ENCODE peak calls at places on chromosomes 7 and 10, in six cellular contexts. One of them, this sample, is unnamed.
A peak's percentile ranks its signal among the peaks of the same experiment; 100 is the strongest.

GRCh38 chr10:15852111-15852557 is 8.2 kb downstream of the MINDY3 start:
- DNase-seq in transverse colon: no peak
- DNase-seq in right cardiac atrium: no peak
- DNase-seq in lower leg skin: no peak
- DNase-seq in astrocyte of the spinal cord: no peak
- DNase-seq in AG04449: no peak
- DNase-seq in this sample: no peak

GRCh38 chr7:150568714-150569113 is 1.5 kb downstream of the GIMAP4 start:
- DNase-seq in transverse colon: no peak
- DNase-seq in right cardiac atrium: no peak
- DNase-seq in lower leg skin: no peak
- DNase-seq in astrocyte of the spinal cord: no peak
- DNase-seq in AG04449: no peak
- DNase-seq in this sample: no peak

GRCh38 chr10:30433286-30433778 is 652 bp upstream of the MAP3K8 start:
- DNase-seq in transverse colon: peak; percentile 84
- DNase-seq in right cardiac atrium: peak; percentile 91
- DNase-seq in lower leg skin: peak; percentile 97
- DNase-seq in astrocyte of the spinal cord: peak; percentile 64
- DNase-seq in AG04449: no peak
- DNase-seq in this sample: peak; percentile 56

GRCh38 chr7:17408245-17408903 is 109.9 kb downstream of the AHR start:
- DNase-seq in transverse colon: peak; percentile 37
- DNase-seq in right cardiac atrium: peak; percentile 28
- DNase-seq in lower leg skin: peak; percentile 88
- DNase-seq in astrocyte of the spinal cord: peak; percentile 91
- DNase-seq in AG04449: peak; percentile 28
- DNase-seq in this sample: no peak

GRCh38 chr7:138008588-138009349 is 6.9 kb upstream of the CREB3L2 start:
- DNase-seq in transverse colon: peak; percentile 24
- DNase-seq in right cardiac atrium: no peak
- DNase-seq in lower leg skin: no peak
- DNase-seq in astrocyte of the spinal cord: peak; percentile 75
- DNase-seq in AG04449: no peak
- DNase-seq in this sample: peak; percentile 49

GRCh38 chr10:129761981-129762956 is 201.8 kb downstream of the EBF3 start:
- DNase-seq in transverse colon: no peak
- DNase-seq in right cardiac atrium: no peak
- DNase-seq in lower leg skin: peak; percentile 49
- DNase-seq in astrocyte of the spinal cord: no peak
- DNase-seq in AG04449: no peak
- DNase-seq in this sample: no peak

GRCh38 chr10:85612378-85612775 is 754.2 kb downstream of the GRID1 start:
- DNase-seq in transverse colon: no peak
- DNase-seq in right cardiac atrium: no peak
- DNase-seq in lower leg skin: peak; percentile 56
- DNase-seq in astrocyte of the spinal cord: no peak
- DNase-seq in AG04449: no peak
- DNase-seq in this sample: no peak

GRCh38 chr7:12638851-12639467 is 48.5 kb upstream of the ARL4A start:
- DNase-seq in transverse colon: no peak
- DNase-seq in right cardiac atrium: no peak
- DNase-seq in lower leg skin: no peak
- DNase-seq in astrocyte of the spinal cord: peak; percentile 50
- DNase-seq in AG04449: no peak
- DNase-seq in this sample: no peak

GRCh38 chr10:132468201-132468600 is 69.4 kb upstream of the INPP5A start:
- DNase-seq in transverse colon: no peak
- DNase-seq in right cardiac atrium: no peak
- DNase-seq in lower leg skin: no peak
- DNase-seq in astrocyte of the spinal cord: no peak
- DNase-seq in AG04449: no peak
- DNase-seq in this sample: no peak

GRCh38 chr10:89118091-89118490 is 89.0 kb downstream of the CH25H start:
- DNase-seq in transverse colon: no peak
- DNase-seq in right cardiac atrium: no peak
- DNase-seq in lower leg skin: no peak
- DNase-seq in astrocyte of the spinal cord: peak; percentile 33
- DNase-seq in AG04449: peak; percentile 56
- DNase-seq in this sample: no peak

GRCh38 chr7:16212032-16212431 is 209.3 kb downstream of the CRPPA start:
- DNase-seq in transverse colon: no peak
- DNase-seq in right cardiac atrium: no peak
- DNase-seq in lower leg skin: no peak
- DNase-seq in astrocyte of the spinal cord: no peak
- DNase-seq in AG04449: no peak
- DNase-seq in this sample: no peak

GRCh38 chr7:134120405-134120804 is 6.7 kb upstream of the LRGUK start:
- DNase-seq in transverse colon: no peak
- DNase-seq in right cardiac atrium: no peak
- DNase-seq in lower leg skin: no peak
- DNase-seq in astrocyte of the spinal cord: no peak
- DNase-seq in AG04449: no peak
- DNase-seq in this sample: no peak

GRCh38 chr10:73044378-73045285 is 52.0 kb downstream of the P4HA1 start:
- DNase-seq in transverse colon: no peak
- DNase-seq in right cardiac atrium: no peak
- DNase-seq in lower leg skin: no peak
- DNase-seq in astrocyte of the spinal cord: peak; percentile 85
- DNase-seq in AG04449: peak; percentile 40
- DNase-seq in this sample: no peak

GRCh38 chr10:52261362-52261761 is 52.7 kb upstream of the DKK1 start:
- DNase-seq in transverse colon: no peak
- DNase-seq in right cardiac atrium: no peak
- DNase-seq in lower leg skin: no peak
- DNase-seq in astrocyte of the spinal cord: no peak
- DNase-seq in AG04449: no peak
- DNase-seq in this sample: no peak

GRCh38 chr10:101094113-101094512 is 32.3 kb downstream of the KAZALD1 start:
- DNase-seq in transverse colon: no peak
- DNase-seq in right cardiac atrium: no peak
- DNase-seq in lower leg skin: no peak
- DNase-seq in astrocyte of the spinal cord: no peak
- DNase-seq in AG04449: no peak
- DNase-seq in this sample: no peak

GRCh38 chr10:92822060-92822634 is 26.2 kb upstream of the EXOC6 start:
- DNase-seq in transverse colon: no peak
- DNase-seq in right cardiac atrium: no peak
- DNase-seq in lower leg skin: no peak
- DNase-seq in astrocyte of the spinal cord: peak; percentile 80
- DNase-seq in AG04449: no peak
- DNase-seq in this sample: no peak

GRCh38 chr10:16520900-16521299 is 779 bp downstream of the C1QL3 start:
- DNase-seq in transverse colon: no peak
- DNase-seq in right cardiac atrium: peak; percentile 66
- DNase-seq in lower leg skin: no peak
- DNase-seq in astrocyte of the spinal cord: no peak
- DNase-seq in AG04449: no peak
- DNase-seq in this sample: peak; percentile 12

GRCh38 chr7:159144756-159145543 is at the start of gene VIPR2:
- DNase-seq in transverse colon: peak; percentile 13
- DNase-seq in right cardiac atrium: peak; percentile 79
- DNase-seq in lower leg skin: peak; percentile 80
- DNase-seq in astrocyte of the spinal cord: no peak
- DNase-seq in AG04449: no peak
- DNase-seq in this sample: peak; percentile 33

GRCh38 chr10:13614530-13615332 is 28.0 kb downstream of the PRPF18 start:
- DNase-seq in transverse colon: no peak
- DNase-seq in right cardiac atrium: no peak
- DNase-seq in lower leg skin: no peak
- DNase-seq in astrocyte of the spinal cord: peak; percentile 63
- DNase-seq in AG04449: peak; percentile 55
- DNase-seq in this sample: peak; percentile 40

GRCh38 chr7:122944682-122945303 is 50.7 kb downstream of the TAS2R16 start:
- DNase-seq in transverse colon: no peak
- DNase-seq in right cardiac atrium: no peak
- DNase-seq in lower leg skin: no peak
- DNase-seq in astrocyte of the spinal cord: peak; percentile 26
- DNase-seq in AG04449: no peak
- DNase-seq in this sample: no peak

GRCh38 chr7:118104812-118105441 is 79.0 kb upstream of the LSM8 start:
- DNase-seq in transverse colon: no peak
- DNase-seq in right cardiac atrium: no peak
- DNase-seq in lower leg skin: no peak
- DNase-seq in astrocyte of the spinal cord: peak; percentile 61
- DNase-seq in AG04449: no peak
- DNase-seq in this sample: no peak

GRCh38 chr7:158531661-158532060 is 56.0 kb downstream of the PTPRN2 start:
- DNase-seq in transverse colon: no peak
- DNase-seq in right cardiac atrium: no peak
- DNase-seq in lower leg skin: no peak
- DNase-seq in astrocyte of the spinal cord: no peak
- DNase-seq in AG04449: no peak
- DNase-seq in this sample: no peak

GRCh38 chr7:68258569-68258968 is 1261.9 kb downstream of the TYW1 start:
- DNase-seq in transverse colon: no peak
- DNase-seq in right cardiac atrium: no peak
- DNase-seq in lower leg skin: no peak
- DNase-seq in astrocyte of the spinal cord: no peak
- DNase-seq in AG04449: no peak
- DNase-seq in this sample: no peak

GRCh38 chr10:19702215-19702614 is 114.0 kb upstream of the PLXDC2 start:
- DNase-seq in transverse colon: no peak
- DNase-seq in right cardiac atrium: no peak
- DNase-seq in lower leg skin: no peak
- DNase-seq in astrocyte of the spinal cord: peak; percentile 69
- DNase-seq in AG04449: no peak
- DNase-seq in this sample: no peak

GRCh38 chr10:54722075-54722474 is 79.0 kb downstream of the PCDH15 start:
- DNase-seq in transverse colon: no peak
- DNase-seq in right cardiac atrium: no peak
- DNase-seq in lower leg skin: no peak
- DNase-seq in astrocyte of the spinal cord: no peak
- DNase-seq in AG04449: no peak
- DNase-seq in this sample: no peak

GRCh38 chr7:135208417-135208793 is 2.9 kb downstream of the WDR91 start:
- DNase-seq in transverse colon: no peak
- DNase-seq in right cardiac atrium: peak; percentile 31
- DNase-seq in lower leg skin: no peak
- DNase-seq in astrocyte of the spinal cord: no peak
- DNase-seq in AG04449: no peak
- DNase-seq in this sample: no peak

GRCh38 chr7:77235280-77235679 is 35.7 kb upstream of the FGL2 start:
- DNase-seq in transverse colon: no peak
- DNase-seq in right cardiac atrium: no peak
- DNase-seq in lower leg skin: no peak
- DNase-seq in astrocyte of the spinal cord: no peak
- DNase-seq in AG04449: no peak
- DNase-seq in this sample: no peak

GRCh38 chr7:11726251-11727155 is 105.5 kb downstream of the THSD7A start:
- DNase-seq in transverse colon: no peak
- DNase-seq in right cardiac atrium: peak; percentile 70
- DNase-seq in lower leg skin: no peak
- DNase-seq in astrocyte of the spinal cord: peak; percentile 79
- DNase-seq in AG04449: no peak
- DNase-seq in this sample: peak; percentile 5

GRCh38 chr10:48209246-48209645 is 65.2 kb downstream of the FRMPD2 start:
- DNase-seq in transverse colon: no peak
- DNase-seq in right cardiac atrium: no peak
- DNase-seq in lower leg skin: peak; percentile 21
- DNase-seq in astrocyte of the spinal cord: peak; percentile 30
- DNase-seq in AG04449: no peak
- DNase-seq in this sample: no peak

GRCh38 chr7:140542226-140542625 is 62.9 kb upstream of the MKRN1 start:
- DNase-seq in transverse colon: no peak
- DNase-seq in right cardiac atrium: peak; percentile 79
- DNase-seq in lower leg skin: no peak
- DNase-seq in astrocyte of the spinal cord: peak; percentile 56
- DNase-seq in AG04449: no peak
- DNase-seq in this sample: no peak

GRCh38 chr10:953836-954235 is 22.3 kb upstream of the LARP4B start:
- DNase-seq in transverse colon: no peak
- DNase-seq in right cardiac atrium: no peak
- DNase-seq in lower leg skin: no peak
- DNase-seq in astrocyte of the spinal cord: no peak
- DNase-seq in AG04449: no peak
- DNase-seq in this sample: no peak

GRCh38 chr7:30136339-30136738 is 1.6 kb downstream of the MTURN start:
- DNase-seq in transverse colon: no peak
- DNase-seq in right cardiac atrium: peak; percentile 68
- DNase-seq in lower leg skin: no peak
- DNase-seq in astrocyte of the spinal cord: no peak
- DNase-seq in AG04449: no peak
- DNase-seq in this sample: no peak

GRCh38 chr10:88163572-88163971 is 300.1 kb downstream of the PTEN start:
- DNase-seq in transverse colon: no peak
- DNase-seq in right cardiac atrium: no peak
- DNase-seq in lower leg skin: no peak
- DNase-seq in astrocyte of the spinal cord: no peak
- DNase-seq in AG04449: no peak
- DNase-seq in this sample: no peak

GRCh38 chr7:94216944-94217461 is 177.7 kb upstream of the COL1A2 start:
- DNase-seq in transverse colon: no peak
- DNase-seq in right cardiac atrium: no peak
- DNase-seq in lower leg skin: no peak
- DNase-seq in astrocyte of the spinal cord: peak; percentile 14
- DNase-seq in AG04449: no peak
- DNase-seq in this sample: no peak
- H3K4me3 ChIP-seq in transverse colon: no peak overlapping the region
- H3K4me3 ChIP-seq in right cardiac atrium: no peak overlapping the region
- H3K4me3 ChIP-seq in lower leg skin: no peak overlapping the region
- H3K4me3 ChIP-seq in astrocyte of the spinal cord: no peak overlapping the region
- H3K4me3 ChIP-seq in AG04449: no peak overlapping the region
- H3K4me3 ChIP-seq in this sample: no peak overlapping the region

DNA sequence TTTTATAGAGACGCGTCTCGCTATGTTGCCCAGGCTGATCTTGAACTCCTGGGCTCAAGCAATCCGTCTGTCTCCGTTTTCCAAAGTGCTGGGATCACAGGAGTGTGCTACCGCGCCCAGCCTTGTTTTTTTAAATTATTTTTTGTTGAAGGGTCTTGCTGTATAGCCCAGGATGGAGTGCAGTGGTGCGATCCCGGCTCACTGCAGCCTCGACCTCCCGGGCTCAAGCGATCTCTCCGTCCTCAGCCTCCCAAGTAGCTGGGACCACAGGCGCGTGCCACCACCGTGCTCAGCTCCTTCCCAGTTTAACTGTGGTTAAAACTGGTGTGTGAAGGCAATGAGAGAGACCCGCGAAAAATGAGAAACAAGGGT is 11.0 kb upstream of the HNRNPF start:
- DNase-seq in transverse colon: no peak
- DNase-seq in right cardiac atrium: no peak
- DNase-seq in lower leg skin: no peak
- DNase-seq in astrocyte of the spinal cord: no peak
- DNase-seq in AG04449: no peak
- DNase-seq in this sample: no peak
- H3K4me3 ChIP-seq in transverse colon: peak overlapping the region; percentile 9
- H3K4me3 ChIP-seq in right cardiac atrium: peak overlapping the region; percentile 50
- H3K4me3 ChIP-seq in lower leg skin: peak overlapping the region; percentile 25
- H3K4me3 ChIP-seq in astrocyte of the spinal cord: peak overlapping the region; percentile 27
- H3K4me3 ChIP-seq in AG04449: peak overlapping the region; percentile 63
- H3K4me3 ChIP-seq in this sample: peak overlapping the region; percentile 43

GRCh38 chr7:128869944-128870285 is 7.3 kb downstream of the ATP6V1F start:
- DNase-seq in transverse colon: no peak
- DNase-seq in right cardiac atrium: no peak
- DNase-seq in lower leg skin: no peak
- DNase-seq in astrocyte of the spinal cord: no peak
- DNase-seq in AG04449: no peak
- DNase-seq in this sample: no peak
- H3K4me3 ChIP-seq in transverse colon: peak overlapping the region; percentile 78
- H3K4me3 ChIP-seq in right cardiac atrium: peak overlapping the region; percentile 48
- H3K4me3 ChIP-seq in lower leg skin: peak overlapping the region; percentile 38
- H3K4me3 ChIP-seq in astrocyte of the spinal cord: no peak overlapping the region
- H3K4me3 ChIP-seq in AG04449: no peak overlapping the region
- H3K4me3 ChIP-seq in this sample: peak overlapping the region; percentile 46

GRCh38 chr10:6171891-6172354 is 30.8 kb upstream of the PFKFB3 start:
- DNase-seq in transverse colon: peak; percentile 59
- DNase-seq in right cardiac atrium: no peak
- DNase-seq in lower leg skin: peak; percentile 93
- DNase-seq in astrocyte of the spinal cord: peak; percentile 97
- DNase-seq in AG04449: peak; percentile 63
- DNase-seq in this sample: no peak
- H3K4me3 ChIP-seq in transverse colon: no peak overlapping the region
- H3K4me3 ChIP-seq in right cardiac atrium: no peak overlapping the region
- H3K4me3 ChIP-seq in lower leg skin: no peak overlapping the region
- H3K4me3 ChIP-seq in astrocyte of the spinal cord: no peak overlapping the region
- H3K4me3 ChIP-seq in AG04449: peak overlapping the region; percentile 6
- H3K4me3 ChIP-seq in this sample: no peak overlapping the region

This sample was measured in prostate gland.